ENCODE peak calls at places on chromosomes 4 and X, in six cellular contexts. O is M059J, X is AG20443, B is NCI-H1694 treated with DMSO at 0.1 percent for 48 hours, L is sciatic nerve, N is caudate nucleus. M is an unnamed sample.

GRCh38 chrX:110280954-110281353 is 36.9 kb downstream of the AMMECR1 start:
- DNase-seq in O (peak), X (peak), B (no peak), N (no peak), L (no peak), M (no peak)

GRCh38 chr4:145619639-145619996 is 433 bp downstream of the MMAA start:
- DNase-seq in L (no peak), X (peak), B (peak), N (no peak), O (peak), M (peak)

GRCh38 chr4:57064811-57065711 is 45.1 kb downstream of the IGFBP7 start:
- DNase-seq in L (peak), B (no peak), N (no peak), O (peak), X (peak), M (no peak)

GRCh38 chr4:20264688-20265087 is 13.0 kb downstream of the SLIT2 start:
- DNase-seq in X (no peak), L (no peak), O (no peak), N (no peak), B (no peak), M (no peak)

GRCh38 chr4:179465131-179465797 is 2023.0 kb upstream of the AGA start:
- DNase-seq in X (no peak), B (no peak), N (no peak), L (no peak), O (peak), M (no peak)

GRCh38 chr4:98728433-98728832 is 70.0 kb upstream of the TSPAN5 start:
- DNase-seq in O (peak), B (peak), N (no peak), L (no peak), X (peak), M (no peak)

GRCh38 chr4:6085943-6086628 is 67.9 kb upstream of the C4orf50 start:
- DNase-seq in X (no peak), O (no peak), B (no peak), L (no peak), N (no peak), M (no peak)

GRCh38 chr4:169229571-169230028 is 41.2 kb downstream of the SH3RF1 start:
- DNase-seq in X (peak), N (no peak), O (peak), B (no peak), L (no peak), M (no peak)

GRCh38 chr4:151481813-151482212 is 72.8 kb downstream of the FHIP1A start:
- DNase-seq in X (no peak), N (no peak), O (no peak), L (no peak), B (no peak), M (no peak)

GRCh38 chr4:168524006-168524405 is 27.2 kb downstream of the PALLD start:
- DNase-seq in N (no peak), X (peak), L (no peak), O (peak), B (no peak), M (no peak)

GRCh38 chr4:185096032-185096653 is 46.9 kb upstream of the SLC25A4 start:
- DNase-seq in L (no peak), N (no peak), B (peak), O (peak), X (peak), M (no peak)

GRCh38 chr4:175530655-175531054 is 281.4 kb downstream of the GPM6A start:
- DNase-seq in N (no peak), B (no peak), O (no peak), X (no peak), L (no peak), M (no peak)

GRCh38 chr4:106369456-106370060 is 980 bp upstream of the GIMD1 start:
- DNase-seq in N (no peak), X (peak), B (peak), L (no peak), O (peak), M (no peak)

GRCh38 chrX:119359618-119360382 is 39.3 kb upstream of the SLC25A43 start:
- DNase-seq in N (no peak), O (no peak), L (no peak), X (peak), B (no peak), M (no peak)

GRCh38 chr4:138242076-138242829 is at the start of gene SLC7A11:
- DNase-seq in B (peak), N (peak), L (no peak), X (peak), O (peak), M (peak)

GRCh38 chr4:145081756-145082155 is 16.2 kb downstream of the ANAPC10 start:
- DNase-seq in N (no peak), O (no peak), L (no peak), B (no peak), X (no peak), M (no peak)

GRCh38 chr4:37793562-37793961 is 32.9 kb upstream of the PGM2 start:
- DNase-seq in B (peak), L (no peak), O (peak), N (no peak), X (peak), M (no peak)

GRCh38 chr4:3308691-3309090 is 15.9 kb downstream of the RGS12 start:
- DNase-seq in X (no peak), B (no peak), L (peak), O (no peak), N (no peak), M (no peak)

GRCh38 chr4:139764686-139765085 is 99.1 kb downstream of the MGST2 start:
- DNase-seq in O (no peak), X (no peak), L (no peak), N (no peak), B (no peak), M (no peak)

GRCh38 chrX:134886201-134886600 is 104.6 kb upstream of the SMIM10 start:
- DNase-seq in X (no peak), B (no peak), O (peak), N (no peak), L (no peak), M (no peak)

GRCh38 chr4:27234306-27234899 is 373.8 kb downstream of the STIM2 start:
- DNase-seq in N (no peak), O (no peak), L (no peak), B (no peak), X (no peak), M (no peak)

GRCh38 chr4:4323705-4324534 is 33.9 kb downstream of the ZBTB49 start:
- DNase-seq in B (no peak), O (no peak), N (no peak), L (peak), X (no peak), M (no peak)

GRCh38 chrX:37347420-37347819 is 1.7 kb upstream of the PRRG1 start:
- DNase-seq in O (peak), X (peak), L (no peak), B (no peak), N (no peak), M (no peak)

GRCh38 chr4:126172126-126172525 is 857.4 kb downstream of the FAT4 start:
- DNase-seq in N (no peak), X (no peak), L (no peak), B (no peak), O (no peak), M (no peak)

GRCh38 chr4:146522098-146522861 is 540 bp upstream of the SLC10A7 start:
- DNase-seq in B (peak), N (peak), O (peak), L (peak), X (peak), M (peak)

GRCh38 chrX:51608071-51608470 is 10.6 kb downstream of the CENPVL3 start:
- DNase-seq in N (no peak), L (no peak), B (no peak), O (no peak), X (peak), M (no peak)

GRCh38 chr4:55611358-55612059 is 19.5 kb upstream of the PDCL2 start:
- DNase-seq in N (no peak), X (no peak), B (no peak), L (no peak), O (no peak), M (no peak)

GRCh38 chr4:72770708-72771107 is 201.7 kb upstream of the ADAMTS3 start:
- DNase-seq in N (no peak), B (no peak), X (peak), L (no peak), O (no peak), M (no peak)

GRCh38 chr4:96293806-96294205 is 453.9 kb downstream of the PDHA2 start:
- DNase-seq in L (no peak), O (no peak), X (no peak), B (no peak), N (no peak), M (no peak)

GRCh38 chr4:28247805-28248204 is 1387.2 kb downstream of the STIM2 start:
- DNase-seq in N (no peak), B (no peak), O (no peak), L (no peak), X (no peak), M (no peak)

GRCh38 chr4:171928336-171928735 is 115.1 kb downstream of the GALNTL6 start:
- DNase-seq in B (no peak), X (no peak), L (no peak), O (peak), N (no peak), M (no peak)

GRCh38 chrX:134646671-134647070 is 11.6 kb downstream of the PLAC1 start:
- DNase-seq in X (no peak), N (no peak), L (no peak), O (no peak), B (no peak), M (no peak)

GRCh38 chr4:163764569-163764968 is 270.1 kb downstream of the TMA16 start:
- DNase-seq in X (no peak), O (peak), L (no peak), B (no peak), N (no peak), M (no peak)

GRCh38 chr4:15936495-15936894 is 2.0 kb downstream of the FGFBP1 start:
- DNase-seq in X (no peak), O (no peak), N (no peak), B (no peak), L (no peak), M (no peak)

GRCh38 chrX:94400488-94400887 is 726.5 kb downstream of the FAM133A start:
- DNase-seq in B (no peak), N (no peak), L (no peak), O (no peak), X (no peak), M (no peak)

GRCh38 chrX:43733699-43734098 is 77.6 kb downstream of the MAOA start:
- DNase-seq in O (no peak), X (no peak), B (no peak), L (no peak), N (no peak), M (no peak)

GRCh38 chr4:141022221-141022760 is 111.0 kb downstream of the RNF150 start:
- DNase-seq in X (no peak), B (peak), L (no peak), O (no peak), N (no peak), M (no peak)

M was measured in SHP77 treated with DMSO at 0.1 percent for 48 hours.